ENCODE peak calls at places on chromosomes 7 and 10, in four cellular contexts. Z is neuronal stem cell; F is CD8-positive, alpha-beta memory T cell; B is psoas muscle. Q is an unnamed sample. For H3K36me3, the result is how much of the 10 kb centered on the place peaks cover.

GRCh38 chr10:1569208-1569607 is 168.1 kb downstream of the ADARB2 start:
- DNase-seq in Z (no peak), F (no peak), B (no peak), Q (no peak)

GRCh38 chr10:102420443-102420809 is 210 bp upstream of the FBXL15 start:
- DNase-seq in Z (no peak), F (no peak), B (no peak), Q (no peak)

GRCh38 chr7:13359656-13360055 is 629.8 kb downstream of the ETV1 start:
- DNase-seq in Z (no peak), F (no peak), B (no peak), Q (no peak)

GRCh38 chr7:53993205-53993604 is 549.0 kb upstream of the VSTM2A start:
- DNase-seq in Z (no peak), F (no peak), B (no peak), Q (no peak)

GRCh38 chr7:148652773-148653172 is 45.9 kb upstream of the CUL1 start:
- DNase-seq in Z (no peak), F (no peak), B (no peak), Q (no peak)

GRCh38 chr7:130926021-130926691 is 192.1 kb upstream of the KLF14 start:
- DNase-seq in Z (no peak), F (peak), B (no peak), Q (no peak)

GRCh38 chr10:3467052-3467906 is 294.7 kb upstream of the PITRM1 start:
- DNase-seq in Z (no peak), F (no peak), B (peak), Q (no peak)

GRCh38 chr7:17090751-17091150 is 207.7 kb upstream of the AHR start:
- DNase-seq in Z (no peak), F (no peak), B (no peak), Q (no peak)

GRCh38 chr7:76296743-76297740 is 5.4 kb upstream of the HSPB1 start:
- DNase-seq in Z (no peak), F (no peak), B (no peak), Q (no peak)

GRCh38 chr7:47501406-47501805 is 80.5 kb downstream of the TNS3 start:
- DNase-seq in Z (no peak), F (no peak), B (peak), Q (no peak)

GRCh38 chr10:49050338-49050737 is 65.0 kb downstream of the VSTM4 start:
- DNase-seq in Z (no peak), F (no peak), B (no peak), Q (no peak)

GRCh38 chr10:22713853-22714523 is 390 bp downstream of the PIP4K2A start:
- DNase-seq in Z (peak), F (peak), B (peak), Q (no peak)

GRCh38 chr10:60427148-60427547 is 37.5 kb upstream of the ANK3 start:
- DNase-seq in Z (no peak), F (no peak), B (no peak), Q (no peak)

GRCh38 chr10:500876-501275 is 188.6 kb downstream of the DIP2C start:
- DNase-seq in Z (no peak), F (no peak), B (peak), Q (no peak)

GRCh38 chr10:64867501-64867962 is 1346.3 kb downstream of the REEP3 start:
- DNase-seq in Z (no peak), F (no peak), B (no peak), Q (no peak)

GRCh38 chr10:35910234-35910633 is 268.1 kb upstream of the FZD8 start:
- DNase-seq in Z (no peak), F (no peak), B (no peak), Q (no peak)

GRCh38 chr7:74013539-74014272 is 14.3 kb upstream of the ELN start:
- DNase-seq in Z (no peak), F (no peak), B (peak), Q (no peak)

GRCh38 chr10:130380056-130380455 is 243.9 kb downstream of the GLRX3 start:
- DNase-seq in Z (no peak), F (no peak), B (no peak), Q (no peak)

GRCh38 chr7:127943541-127944521 is 87.4 kb downstream of the LRRC4 start:
- DNase-seq in Z (no peak), F (no peak), B (no peak), Q (peak)

GRCh38 chr10:22251751-22252285 is 34.0 kb upstream of the EBLN1 start:
- DNase-seq in Z (peak), F (peak), B (peak), Q (no peak)

GRCh38 chr7:118109607-118110006 is 74.4 kb upstream of the LSM8 start:
- DNase-seq in Z (no peak), F (no peak), B (no peak), Q (no peak)

GRCh38 chr10:127069436-127069835 is 127.0 kb downstream of the INSYN2A start:
- DNase-seq in Z (no peak), F (no peak), B (no peak), Q (no peak)

GRCh38 chr7:82985144-82985802 is 177.4 kb downstream of the PCLO start:
- DNase-seq in Z (no peak), F (no peak), B (no peak), Q (no peak)

GRCh38 chr7:155643804-155644177 is 670 bp upstream of the RBM33 start:
- DNase-seq in Z (no peak), F (no peak), B (no peak), Q (no peak)
- H3K36me3 ChIP-seq in Z (half or more), F (under half), B (under half), Q (half or more)

GRCh38 chr10:45646384-45647050 is 26.1 kb downstream of the ZFAND4 start:
- DNase-seq in Z (no peak), F (no peak), B (no peak), Q (no peak)
- H3K36me3 ChIP-seq in Z (under half), F (under half), B (under half), Q (under half)

DNA sequence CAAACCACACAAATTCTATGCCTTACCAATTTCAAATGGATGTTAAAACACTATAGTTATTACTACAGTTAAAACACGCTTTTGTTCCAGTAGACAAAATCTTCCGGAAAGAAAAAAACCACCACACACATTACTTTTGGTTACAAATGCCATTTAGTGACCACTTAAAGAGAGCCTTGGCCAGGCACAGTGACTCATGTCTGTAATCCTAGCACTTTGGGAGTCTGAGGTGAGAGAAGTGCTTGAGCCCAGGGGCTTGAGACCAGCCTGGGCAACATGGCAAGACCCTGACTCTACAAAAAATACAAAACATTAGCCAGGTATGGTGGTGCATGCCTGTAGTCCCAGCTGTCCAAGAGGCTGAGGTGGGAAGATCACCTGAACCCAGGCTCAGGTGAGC is 7.2 kb downstream of the TNPO3 start:
- DNase-seq in Z (no peak), F (no peak), B (no peak), Q (no peak)
- H3K36me3 ChIP-seq in Z (under half), F (under half), B (under half), Q (under half)

GRCh38 chr10:11304906-11305585 is 287.4 kb downstream of the CELF2 start:
- DNase-seq in Z (no peak), F (no peak), B (no peak), Q (no peak)
- H3K36me3 ChIP-seq in Z (under half), F (half or more), B (under half), Q (under half)

GRCh38 chr10:6213908-6214307 is 11.2 kb downstream of the PFKFB3 start:
- DNase-seq in Z (no peak), F (no peak), B (peak), Q (no peak)
- H3K36me3 ChIP-seq in Z (half or more), F (under half), B (under half), Q (under half)

DNA sequence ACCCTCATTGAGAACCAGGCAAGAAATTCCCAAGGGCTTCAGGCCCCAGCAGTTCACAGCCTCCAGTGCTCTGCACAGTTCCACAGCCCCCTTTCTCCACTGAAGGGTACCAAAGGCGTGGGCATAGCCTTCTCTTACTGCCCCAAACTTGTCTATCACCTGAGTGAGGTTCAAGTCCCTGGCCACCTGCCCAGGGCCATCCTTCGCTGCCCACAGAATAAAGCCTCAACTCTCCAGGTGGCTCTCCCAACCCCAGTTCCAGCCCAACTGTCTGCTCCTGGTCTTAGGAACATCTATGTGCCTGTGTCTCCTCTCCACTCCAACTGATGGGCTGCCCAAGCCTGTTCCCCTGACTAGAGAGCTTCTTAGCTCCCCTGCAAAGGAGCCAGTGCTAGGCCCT is 79.1 kb downstream of the FAM53B start:
- DNase-seq in Z (no peak), F (no peak), B (no peak), Q (no peak)
- H3K36me3 ChIP-seq in Z (half or more), F (under half), B (under half), Q (under half)